ENCODE peak calls at places on chromosomes 1 and 21, in five cellular contexts. P is transverse colon, Q is progenitor cell of endocrine pancreas, D is endothelial cell, S is CD14-positive monocyte. Z is an unnamed sample.

GRCh38 chr1:60245371-60245770 is 171.8 kb upstream of the C1orf87 start:
- DNase-seq in Q (no peak), S (no peak), D (no peak), P (no peak), Z (no peak)

GRCh38 chr1:112888630-112889029 is 67.4 kb downstream of the SLC16A1 start:
- DNase-seq in Q (no peak), S (no peak), P (no peak), D (no peak), Z (no peak)

GRCh38 chr1:220301630-220302029 is 29.4 kb upstream of the RAB3GAP2 start:
- DNase-seq in D (no peak), Q (no peak), S (no peak), P (no peak), Z (no peak)

GRCh38 chr1:195663549-195664280 is 944.5 kb downstream of the KCNT2 start:
- DNase-seq in P (no peak), D (no peak), Q (no peak), S (no peak), Z (no peak)

GRCh38 chr1:225597926-225598575 is 54.9 kb downstream of the ENAH start:
- DNase-seq in D (no peak), Q (no peak), P (no peak), S (no peak), Z (no peak)

GRCh38 chr1:23451452-23451851 is 26.9 kb upstream of the TCEA3 start:
- DNase-seq in P (no peak), S (no peak), Q (no peak), D (no peak), Z (no peak)

GRCh38 chr1:41341365-41341683 is 19.9 kb upstream of the FOXO6 start:
- DNase-seq in Q (no peak), S (no peak), P (no peak), D (no peak), Z (no peak)

GRCh38 chr1:82818596-82818995 is 1017.9 kb downstream of the ADGRL2 start:
- DNase-seq in D (no peak), S (no peak), Q (no peak), P (no peak), Z (no peak)

GRCh38 chr1:61052393-61053280 is 29.7 kb upstream of the NFIA start:
- DNase-seq in Q (no peak), S (no peak), D (no peak), P (no peak), Z (no peak)

GRCh38 chr1:114756949-114757454 is 782 bp downstream of the CSDE1 start:
- DNase-seq in D (peak), P (peak), S (peak), Q (peak), Z (no peak)

GRCh38 chr1:206797534-206798383 is 25.5 kb upstream of the IL10 start:
- DNase-seq in D (peak), P (peak), S (peak), Q (no peak), Z (no peak)

GRCh38 chr1:203271018-203271743 is 34.1 kb upstream of the BTG2 start:
- DNase-seq in Q (no peak), D (no peak), S (peak), P (peak), Z (peak)

GRCh38 chr1:41714613-41715389 is 203.9 kb downstream of the HIVEP3 start:
- DNase-seq in S (no peak), D (no peak), P (no peak), Q (no peak), Z (peak)

GRCh38 chr1:150262388-150263320 is 5.1 kb downstream of the CA14 start:
- DNase-seq in P (no peak), Q (no peak), S (no peak), D (no peak), Z (no peak)

GRCh38 chr1:39204441-39205081 is at the start of gene MACF1:
- DNase-seq in Q (no peak), D (peak), P (peak), S (no peak), Z (no peak)

GRCh38 chr21:18387994-18388393 is 15.6 kb downstream of the TMPRSS15 start:
- DNase-seq in S (no peak), D (no peak), P (no peak), Q (no peak), Z (no peak)

GRCh38 chr1:166484471-166484870 is 317.7 kb upstream of the FAM78B start:
- DNase-seq in Q (no peak), D (no peak), S (no peak), P (no peak), Z (no peak)

GRCh38 chr1:102628008-102628736 is 480.1 kb downstream of the COL11A1 start:
- DNase-seq in P (no peak), Q (no peak), S (no peak), D (no peak), Z (peak)

GRCh38 chr1:183180634-183181056 is 5.4 kb upstream of the LAMC2 start:
- DNase-seq in Q (no peak), S (no peak), D (peak), P (peak), Z (no peak)

GRCh38 chr1:199184180-199184579 is 545.3 kb downstream of the PTPRC start:
- DNase-seq in S (no peak), Q (no peak), D (no peak), P (no peak), Z (no peak)

GRCh38 chr1:83857108-83857507 is 141.8 kb downstream of the TTLL7 start:
- DNase-seq in Q (no peak), D (no peak), P (no peak), S (no peak), Z (peak)

GRCh38 chr1:101285922-101286568 is 49.2 kb downstream of the S1PR1 start:
- DNase-seq in P (no peak), Q (no peak), S (no peak), D (no peak), Z (no peak)

GRCh38 chr1:39683591-39684312 is 7.5 kb downstream of the HPCAL4 start:
- DNase-seq in S (no peak), Q (no peak), D (no peak), P (no peak), Z (no peak)

GRCh38 chr1:206770531-206771352 is at the start of gene IL19:
- DNase-seq in P (peak), Q (no peak), S (peak), D (no peak), Z (no peak)

GRCh38 chr1:211548321-211549091 is 30.5 kb downstream of the SLC30A1 start:
- DNase-seq in Q (no peak), S (no peak), D (no peak), P (peak), Z (peak)

GRCh38 chr1:150516050-150516591 is 569 bp downstream of the FALEC start:
- DNase-seq in P (no peak), Q (no peak), S (no peak), D (no peak), Z (peak)

GRCh38 chr21:27391990-27392389 is 425.1 kb upstream of the ADAMTS5 start:
- DNase-seq in P (no peak), Q (no peak), D (no peak), S (no peak), Z (no peak)

GRCh38 chr1:213997031-213997771 is 9.4 kb downstream of the PROX1 start:
- DNase-seq in Q (no peak), S (no peak), P (no peak), D (no peak), Z (no peak)

GRCh38 chr21:36092676-36093075 is 22.9 kb downstream of the CBR1 start:
- DNase-seq in D (no peak), P (no peak), S (no peak), Q (no peak), Z (no peak)

GRCh38 chr1:69230223-69230622 is 337.5 kb upstream of the LRRC7 start:
- DNase-seq in P (no peak), Q (no peak), S (no peak), D (no peak), Z (no peak)

GRCh38 chr1:184596950-184597651 is 157.6 kb downstream of the EDEM3 start:
- DNase-seq in D (no peak), P (no peak), Q (no peak), S (no peak), Z (peak)

GRCh38 chr1:89608627-89609338 is 24.1 kb upstream of the LRRC8C start:
- DNase-seq in D (no peak), P (peak), Q (no peak), S (no peak), Z (no peak)

GRCh38 chr1:223217781-223218180 is 74.7 kb upstream of the TLR5 start:
- DNase-seq in S (no peak), Q (no peak), P (no peak), D (no peak), Z (no peak)

GRCh38 chr21:35843911-35844667 is 216.2 kb downstream of the SETD4 start:
- DNase-seq in P (no peak), D (no peak), Q (no peak), S (no peak), Z (no peak)